ENCODE peak calls at places on chromosomes 4 and X, in nine cellular contexts. E is stomach; N is mammary epithelial cell; V is upper lobe of right lung; U is spleen; D is substantia nigra; Z is psoas muscle; H is CD4-positive, alpha-beta memory T cell; Y is colonic mucosa. O is an unnamed sample.

GRCh38 chr4:81032174-81032551 is 1.7 kb downstream of the BMP3 start:
- DNase-seq in E (no peak), N (no peak), V (no peak), U (no peak), D (no peak), Z (no peak), H (no peak), Y (no peak), O (no peak)

GRCh38 chrX:13401724-13402123 is 81.9 kb upstream of the ATXN3L start:
- DNase-seq in E (no peak), N (no peak), V (no peak), U (no peak), D (no peak), Z (no peak), H (no peak), Y (no peak), O (no peak)

GRCh38 chr4:54076673-54077072 is 12.3 kb upstream of the CHIC2 start:
- DNase-seq in E (no peak), N (no peak), V (no peak), U (no peak), D (no peak), Z (no peak), H (no peak), Y (no peak), O (no peak)

GRCh38 chr4:40258624-40259023 is 61.8 kb downstream of the RHOH start:
- DNase-seq in E (no peak), N (no peak), V (no peak), U (no peak), D (no peak), Z (no peak), H (no peak), Y (no peak), O (no peak)

GRCh38 chrX:3584415-3584996 is 128.9 kb downstream of the PRKX start:
- DNase-seq in E (no peak), N (no peak), V (no peak), U (no peak), D (no peak), Z (no peak), H (no peak), Y (no peak), O (no peak)

GRCh38 chr4:20895988-20896387 is 195.7 kb downstream of the PACRGL start:
- DNase-seq in E (no peak), N (no peak), V (no peak), U (no peak), D (no peak), Z (no peak), H (no peak), Y (no peak), O (no peak)

GRCh38 chrX:81377329-81377728 is 175.4 kb downstream of the SH3BGRL start:
- DNase-seq in E (no peak), N (peak; percentile 8), V (no peak), U (no peak), D (no peak), Z (no peak), H (no peak), Y (no peak), O (no peak)

GRCh38 chrX:77785400-77785745 is 643 bp downstream of the ATRX start:
- DNase-seq in E (no peak), N (peak; percentile 16), V (no peak), U (no peak), D (no peak), Z (no peak), H (no peak), Y (peak; percentile 27), O (peak; percentile 12)

GRCh38 chrX:134171661-134172587 is 65.1 kb upstream of the CCDC160 start:
- DNase-seq in E (peak; percentile 34), N (no peak), V (peak; percentile 61), U (peak; percentile 79), D (peak; percentile 28), Z (peak; percentile 64), H (no peak), Y (no peak), O (no peak)

GRCh38 chr4:13912436-13912835 is 284.9 kb upstream of the BOD1L1 start:
- DNase-seq in E (no peak), N (no peak), V (no peak), U (no peak), D (no peak), Z (no peak), H (no peak), Y (no peak), O (no peak)

GRCh38 chr4:121192013-121192412 is 27.9 kb upstream of the TNIP3 start:
- DNase-seq in E (no peak), N (peak; percentile 3), V (no peak), U (no peak), D (no peak), Z (no peak), H (no peak), Y (no peak), O (no peak)

GRCh38 chr4:10093801-10094552 is 22.6 kb downstream of the WDR1 start:
- DNase-seq in E (no peak), N (peak; percentile 60), V (no peak), U (no peak), D (no peak), Z (peak; percentile 42), H (peak; percentile 71), Y (no peak), O (no peak)

GRCh38 chrX:120380699-120381098 is 18.8 kb downstream of the ATP1B4 start:
- DNase-seq in E (no peak), N (peak; percentile 28), V (no peak), U (no peak), D (no peak), Z (no peak), H (peak; percentile 47), Y (no peak), O (peak; percentile 17)

GRCh38 chrX:23854122-23854521 is 53.6 kb downstream of the APOO start:
- DNase-seq in E (no peak), N (no peak), V (no peak), U (no peak), D (no peak), Z (no peak), H (no peak), Y (no peak), O (no peak)

GRCh38 chrX:23855569-23855968 is 52.2 kb downstream of the APOO start:
- DNase-seq in E (no peak), N (no peak), V (no peak), U (no peak), D (no peak), Z (no peak), H (no peak), Y (no peak), O (no peak)

GRCh38 chrX:23857935-23858334 is 49.8 kb downstream of the APOO start:
- DNase-seq in E (no peak), N (no peak), V (no peak), U (no peak), D (no peak), Z (no peak), H (no peak), Y (no peak), O (no peak)

GRCh38 chrX:23854945-23855344 is 52.8 kb downstream of the APOO start:
- DNase-seq in E (no peak), N (no peak), V (peak; percentile 56), U (no peak), D (no peak), Z (peak; percentile 57), H (no peak), Y (no peak), O (no peak)

DNA sequence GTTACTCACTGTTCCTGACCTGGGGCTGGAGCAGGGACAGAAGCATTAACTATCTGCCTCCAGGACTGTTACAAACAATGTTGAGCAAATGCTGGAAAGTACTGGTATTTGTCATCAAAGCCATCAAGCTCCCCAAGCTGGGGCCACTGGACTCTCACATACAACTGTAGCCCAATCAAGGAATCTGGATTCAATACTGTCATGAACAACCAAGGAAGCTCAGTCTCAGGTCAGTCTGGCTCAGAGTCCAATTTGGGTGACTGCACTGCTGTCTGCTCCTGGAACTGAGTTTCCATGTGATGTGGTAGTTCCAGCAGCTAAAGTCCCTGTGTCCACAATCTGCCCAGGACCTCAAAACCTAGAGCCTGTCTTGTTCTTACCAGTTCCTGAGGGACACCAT is 50.3 kb downstream of the APOO start:
- DNase-seq in E (no peak), N (peak; percentile 7), V (no peak), U (no peak), D (no peak), Z (no peak), H (no peak), Y (no peak), O (no peak)
- H3K27ac ChIP-seq in E (no peak overlapping the region), N (no peak overlapping the region), V (no peak overlapping the region), U (no peak overlapping the region), D (no peak overlapping the region), Z (no peak overlapping the region), H (no peak overlapping the region), Y (no peak overlapping the region), O (no peak overlapping the region)

GRCh38 chr4:88333741-88334405 is 44.8 kb upstream of the HERC6 start:
- DNase-seq in E (no peak), N (peak; percentile 36), V (no peak), U (no peak), D (no peak), Z (no peak), H (no peak), Y (no peak), O (no peak)

DNA sequence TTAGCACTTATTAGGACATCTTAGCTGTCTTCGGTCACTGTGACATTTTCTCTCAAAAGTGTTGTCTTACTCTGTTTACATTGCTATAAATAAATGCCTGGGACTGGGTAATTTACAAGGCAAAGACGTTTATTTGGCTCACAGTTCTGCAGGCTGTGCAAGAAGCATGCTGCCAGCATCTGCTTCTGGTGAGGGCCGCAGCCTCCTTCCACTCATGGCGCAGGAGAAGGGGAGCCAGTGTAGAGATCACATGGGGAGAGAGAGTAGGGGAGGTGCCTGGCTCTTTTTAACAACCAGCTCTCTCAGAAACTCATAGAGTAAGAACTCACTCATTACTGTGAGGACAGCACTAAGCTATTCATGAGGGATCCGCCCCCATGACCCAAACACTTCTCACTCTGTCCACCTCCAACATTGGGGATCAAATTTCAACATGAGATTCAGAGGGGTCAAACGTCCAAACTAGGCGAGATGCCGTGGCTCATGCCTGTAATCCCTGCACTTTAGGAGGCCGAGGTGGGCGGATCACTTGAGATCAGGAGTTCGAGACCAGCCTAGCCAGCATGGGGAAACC is 43.5 kb upstream of the HERC6 start:
- DNase-seq in E (no peak), N (no peak), V (no peak), U (no peak), D (no peak), Z (no peak), H (no peak), Y (peak; percentile 18), O (no peak)
- H3K27ac ChIP-seq in E (no peak overlapping the region), N (no peak overlapping the region), V (no peak overlapping the region), U (no peak overlapping the region), D (no peak overlapping the region), Z (peak overlapping the region; percentile 42), H (no peak overlapping the region), Y (no peak overlapping the region), O (no peak overlapping the region)

GRCh38 chrX:9907645-9908387 is 59.3 kb upstream of the CLDN34 start:
- DNase-seq in E (no peak), N (peak; percentile 65), V (no peak), U (no peak), D (no peak), Z (no peak), H (no peak), Y (no peak), O (no peak)
- H3K27ac ChIP-seq in E (no peak overlapping the region), N (peak overlapping the region; percentile 70), V (no peak overlapping the region), U (no peak overlapping the region), D (no peak overlapping the region), Z (no peak overlapping the region), H (no peak overlapping the region), Y (no peak overlapping the region), O (no peak overlapping the region)

DNA sequence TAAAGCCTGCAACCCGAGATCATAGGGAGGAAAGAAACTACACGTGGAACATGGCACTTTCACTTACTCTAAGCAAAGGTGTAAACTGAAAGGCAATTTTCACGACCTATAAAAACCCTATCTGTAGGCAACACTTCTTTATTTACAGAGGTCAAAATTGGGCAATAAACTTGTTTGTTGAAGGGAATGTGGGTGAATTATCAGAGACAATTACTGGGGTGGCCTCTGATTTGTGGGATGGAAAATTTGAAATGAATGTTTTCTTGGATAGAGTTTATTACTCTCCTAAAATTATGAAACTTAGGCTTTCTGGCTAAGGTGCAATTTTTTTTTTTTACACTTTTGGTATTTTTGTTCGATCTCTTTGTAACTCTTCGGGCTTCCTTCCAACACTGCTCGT is 734.1 kb upstream of the TENM3 start:
- DNase-seq in E (no peak), N (no peak), V (no peak), U (no peak), D (no peak), Z (no peak), H (no peak), Y (no peak), O (no peak)
- H3K27ac ChIP-seq in E (no peak overlapping the region), N (no peak overlapping the region), V (no peak overlapping the region), U (no peak overlapping the region), D (no peak overlapping the region), Z (no peak overlapping the region), H (no peak overlapping the region), Y (no peak overlapping the region), O (no peak overlapping the region)